ENCODE peak calls at places on chromosome 19, in four cellular contexts. One of them, this sample, is unnamed.

GRCh38 chr19:11138659-11139526 is 16.7 kb downstream of the SPC24 start:
- DNase-seq in K562: peak
- DNase-seq in WTC11: peak
- DNase-seq in GM12878: no peak
- DNase-seq in this sample: peak

GRCh38 chr19:50969413-50969760 is at the start of gene KLK6:
- DNase-seq in K562: no peak
- DNase-seq in WTC11: no peak
- DNase-seq in GM12878: no peak
- DNase-seq in this sample: no peak

GRCh38 chr19:13881231-13881691 is 4.3 kb downstream of the NANOS3 start:
- DNase-seq in K562: no peak
- DNase-seq in WTC11: peak
- DNase-seq in GM12878: no peak
- DNase-seq in this sample: peak

GRCh38 chr19:7177926-7178325 is 108.4 kb downstream of the ZNF557 start:
- DNase-seq in K562: no peak
- DNase-seq in WTC11: no peak
- DNase-seq in GM12878: no peak
- DNase-seq in this sample: no peak

GRCh38 chr19:33241530-33242101 is 16.0 kb upstream of the SLC7A10 start:
- DNase-seq in K562: peak
- DNase-seq in WTC11: peak
- DNase-seq in GM12878: no peak
- DNase-seq in this sample: peak

GRCh38 chr19:13460045-13460444 is 46.2 kb downstream of the CACNA1A start:
- DNase-seq in K562: no peak
- DNase-seq in WTC11: peak
- DNase-seq in GM12878: no peak
- DNase-seq in this sample: no peak

GRCh38 chr19:45164577-45165335 is 4.0 kb upstream of the NKPD1 start:
- DNase-seq in K562: peak
- DNase-seq in WTC11: peak
- DNase-seq in GM12878: peak
- DNase-seq in this sample: no peak

GRCh38 chr19:1241417-1242095 is at the start of gene ATP5F1D:
- DNase-seq in K562: peak
- DNase-seq in WTC11: peak
- DNase-seq in GM12878: peak
- DNase-seq in this sample: peak

GRCh38 chr19:36436531-36436930 is 18.1 kb upstream of the ZFP82 start:
- DNase-seq in K562: no peak
- DNase-seq in WTC11: no peak
- DNase-seq in GM12878: no peak
- DNase-seq in this sample: no peak

GRCh38 chr19:58054792-58055482 is 4.1 kb upstream of the ZNF135 start:
- DNase-seq in K562: no peak
- DNase-seq in WTC11: peak
- DNase-seq in GM12878: no peak
- DNase-seq in this sample: no peak

GRCh38 chr19:6519289-6519688 is 11.5 kb upstream of the TNFSF9 start:
- DNase-seq in K562: no peak
- DNase-seq in WTC11: no peak
- DNase-seq in GM12878: no peak
- DNase-seq in this sample: no peak

GRCh38 chr19:36547001-36547732 is 19.1 kb upstream of the ZNF260 start:
- DNase-seq in K562: no peak
- DNase-seq in WTC11: no peak
- DNase-seq in GM12878: no peak
- DNase-seq in this sample: no peak

GRCh38 chr19:35354898-35355297 is 3.4 kb upstream of the FFAR3 start:
- DNase-seq in K562: no peak
- DNase-seq in WTC11: no peak
- DNase-seq in GM12878: peak
- DNase-seq in this sample: no peak

GRCh38 chr19:33399081-33399744 is 25.7 kb downstream of the CEBPG start:
- DNase-seq in K562: no peak
- DNase-seq in WTC11: peak
- DNase-seq in GM12878: no peak
- DNase-seq in this sample: no peak

GRCh38 chr19:39599116-39599515 is 3.2 kb upstream of the LGALS13 start:
- DNase-seq in K562: peak
- DNase-seq in WTC11: peak
- DNase-seq in GM12878: no peak
- DNase-seq in this sample: no peak

GRCh38 chr19:14006766-14007562 is 844 bp upstream of the RFX1 start:
- DNase-seq in K562: peak
- DNase-seq in WTC11: peak
- DNase-seq in GM12878: no peak
- DNase-seq in this sample: peak

GRCh38 chr19:3671680-3672574 is 28.3 kb downstream of the PIP5K1C start:
- DNase-seq in K562: peak
- DNase-seq in WTC11: no peak
- DNase-seq in GM12878: no peak
- DNase-seq in this sample: no peak

GRCh38 chr19:33734913-33735312 is 61.8 kb upstream of the KCTD15 start:
- DNase-seq in K562: no peak
- DNase-seq in WTC11: no peak
- DNase-seq in GM12878: no peak
- DNase-seq in this sample: peak

GRCh38 chr19:37654525-37654832 is 786 bp downstream of the ZFP30 start:
- DNase-seq in K562: no peak
- DNase-seq in WTC11: no peak
- DNase-seq in GM12878: no peak
- DNase-seq in this sample: no peak

GRCh38 chr19:33802801-33803200 is 6.1 kb downstream of the KCTD15 start:
- DNase-seq in K562: no peak
- DNase-seq in WTC11: no peak
- DNase-seq in GM12878: no peak
- DNase-seq in this sample: no peak

GRCh38 chr19:48481846-48482639 is 12.9 kb downstream of the CYTH2 start:
- DNase-seq in K562: no peak
- DNase-seq in WTC11: no peak
- DNase-seq in GM12878: no peak
- DNase-seq in this sample: no peak
- TF ChIP-seq USF1 in K562: no peak
- TF ChIP-seq USF1 in WTC11: no peak
- TF ChIP-seq USF1 in GM12878: no peak
- TF ChIP-seq USF1 in this sample: no peak

GRCh38 chr19:16371540-16371986 is 46.9 kb downstream of the KLF2 start:
- DNase-seq in K562: peak
- DNase-seq in WTC11: no peak
- DNase-seq in GM12878: peak
- DNase-seq in this sample: no peak
- TF ChIP-seq CTCF in K562: no peak
- TF ChIP-seq CTCF in WTC11: no peak
- TF ChIP-seq CTCF in GM12878: no peak
- TF ChIP-seq CTCF in this sample: no peak

GRCh38 chr19:31279436-31279765 is 69.8 kb downstream of the TSHZ3 start:
- DNase-seq in K562: no peak
- DNase-seq in WTC11: no peak
- DNase-seq in GM12878: no peak
- DNase-seq in this sample: no peak
- TF ChIP-seq USF1 in K562: no peak
- TF ChIP-seq USF1 in WTC11: no peak
- TF ChIP-seq USF1 in GM12878: no peak
- TF ChIP-seq USF1 in this sample: no peak

GRCh38 chr19:31759359-31759758 is 410.1 kb upstream of the TSHZ3 start:
- DNase-seq in K562: no peak
- DNase-seq in WTC11: no peak
- DNase-seq in GM12878: no peak
- DNase-seq in this sample: no peak
- TF ChIP-seq CTCF in K562: no peak
- TF ChIP-seq CTCF in WTC11: no peak
- TF ChIP-seq CTCF in GM12878: no peak
- TF ChIP-seq CTCF in this sample: no peak

DNA sequence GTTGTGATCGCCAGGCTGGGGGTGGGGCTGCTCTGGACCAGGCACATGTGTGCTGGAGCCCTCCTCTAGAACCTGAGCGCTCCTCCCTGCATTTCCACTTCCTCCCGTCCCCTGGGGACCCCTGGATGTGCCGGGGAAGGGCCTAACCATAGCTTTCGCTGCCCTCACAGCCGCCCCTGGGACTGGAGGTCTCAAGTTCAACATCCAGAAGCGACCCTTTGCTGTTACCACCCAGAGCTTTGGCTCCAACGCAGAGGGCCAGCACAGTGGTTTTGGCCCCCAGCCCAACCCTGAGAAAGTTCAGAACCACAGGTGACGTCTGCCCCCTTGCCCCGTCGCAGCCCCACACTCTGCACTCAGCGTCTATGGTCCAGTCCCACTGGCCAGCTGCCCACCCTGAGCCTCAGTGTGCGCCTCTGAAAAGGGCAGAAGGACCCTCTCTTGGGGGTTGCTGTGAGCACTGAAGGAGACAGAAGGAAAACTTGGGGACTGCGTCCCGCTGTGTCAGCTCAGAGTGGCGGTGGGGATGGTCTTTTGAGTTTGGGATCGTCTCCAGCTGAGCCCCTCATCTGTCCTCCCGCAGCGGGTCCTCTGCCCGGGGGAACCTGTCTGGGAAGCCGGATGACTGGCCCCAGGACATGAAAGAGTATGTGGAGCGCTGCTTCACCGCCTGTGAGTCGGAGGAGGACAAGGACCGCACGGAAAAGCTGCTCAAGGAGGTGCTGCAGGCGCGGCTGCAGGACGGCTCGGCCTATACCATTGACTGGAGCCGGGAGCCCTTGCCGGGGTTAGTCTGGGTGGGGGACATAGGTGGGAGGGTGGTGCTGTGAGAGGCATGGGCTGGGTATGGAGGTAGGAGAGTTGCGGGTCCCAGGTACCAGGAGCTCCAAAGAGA is 6.0 kb downstream of the LENG8 start:
- DNase-seq in K562: no peak
- DNase-seq in WTC11: no peak
- DNase-seq in GM12878: no peak
- DNase-seq in this sample: no peak
- TF ChIP-seq USF1 in K562: no peak
- TF ChIP-seq USF1 in WTC11: no peak
- TF ChIP-seq USF1 in GM12878: no peak
- TF ChIP-seq USF1 in this sample: no peak

GRCh38 chr19:49798574-49798973 is 14.5 kb downstream of the FUZ start:
- DNase-seq in K562: no peak
- DNase-seq in WTC11: no peak
- DNase-seq in GM12878: no peak
- DNase-seq in this sample: no peak

GRCh38 chr19:49800771-49801170 is 12.3 kb downstream of the FUZ start:
- DNase-seq in K562: no peak
- DNase-seq in WTC11: no peak
- DNase-seq in GM12878: no peak
- DNase-seq in this sample: no peak

GRCh38 chr19:49799271-49799797 is 13.8 kb downstream of the FUZ start:
- DNase-seq in K562: no peak
- DNase-seq in WTC11: no peak
- DNase-seq in GM12878: no peak
- DNase-seq in this sample: no peak

GRCh38 chr19:49801401-49801888 is 11.6 kb downstream of the FUZ start:
- DNase-seq in K562: no peak
- DNase-seq in WTC11: no peak
- DNase-seq in GM12878: no peak
- DNase-seq in this sample: no peak

GRCh38 chr19:49799798-49800376 is 13.2 kb downstream of the FUZ start:
- DNase-seq in K562: peak
- DNase-seq in WTC11: peak
- DNase-seq in GM12878: no peak
- DNase-seq in this sample: no peak
- TF ChIP-seq CTCF in K562: peak
- TF ChIP-seq CTCF in WTC11: peak
- TF ChIP-seq CTCF in GM12878: no peak
- TF ChIP-seq CTCF in this sample: peak

GRCh38 chr19:47210689-47211316 is 20.2 kb downstream of the BBC3 start:
- DNase-seq in K562: peak
- DNase-seq in WTC11: peak
- DNase-seq in GM12878: no peak
- DNase-seq in this sample: peak
- TF ChIP-seq USF1 in K562: no peak
- TF ChIP-seq USF1 in WTC11: no peak
- TF ChIP-seq USF1 in GM12878: no peak
- TF ChIP-seq USF1 in this sample: no peak

DNA sequence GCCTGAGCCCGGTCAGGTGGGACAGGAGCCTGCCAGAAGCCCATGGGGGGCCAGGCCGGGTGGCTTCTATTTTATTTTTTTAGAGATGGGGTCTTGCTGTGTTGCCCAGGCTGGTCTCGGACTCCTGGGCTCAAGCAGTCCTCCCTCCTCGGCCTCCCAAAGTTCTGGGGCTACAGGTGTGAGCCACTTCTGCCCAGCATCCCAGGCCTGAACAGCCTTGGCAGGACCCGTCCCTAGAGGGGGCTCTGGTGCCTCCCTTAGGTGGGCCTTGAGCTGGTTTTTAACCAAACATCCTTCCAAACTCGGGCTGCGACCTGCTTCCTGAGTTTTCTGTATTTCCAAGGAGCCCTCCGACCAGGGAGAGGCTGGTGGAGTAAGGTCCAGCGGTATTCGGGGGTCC is 10.5 kb downstream of the COMP start:
- DNase-seq in K562: no peak
- DNase-seq in WTC11: no peak
- DNase-seq in GM12878: no peak
- DNase-seq in this sample: no peak
- TF ChIP-seq CTCF in K562: peak
- TF ChIP-seq CTCF in WTC11: no peak
- TF ChIP-seq CTCF in GM12878: peak
- TF ChIP-seq CTCF in this sample: no peak

GRCh38 chr19:22286151-22286810 is at the start of gene ZNF729:
- DNase-seq in K562: no peak
- DNase-seq in WTC11: no peak
- DNase-seq in GM12878: no peak
- DNase-seq in this sample: no peak
- TF ChIP-seq USF1 in K562: no peak
- TF ChIP-seq USF1 in WTC11: no peak
- TF ChIP-seq USF1 in GM12878: no peak
- TF ChIP-seq USF1 in this sample: no peak